ENCODE peak calls at places on chromosomes 13 and 19, in six cellular contexts. P is A549, I is GM23338, Q is Caco-2, V is breast epithelium, K is body of pancreas. D is an unnamed sample. For H3K4me1, the result is how much of the 10 kb centered on the place peaks cover.

GRCh38 chr13:113064534-113065405 is 40.8 kb upstream of the F7 start:
- DNase-seq in P (peak), I (no peak), Q (no peak), V (no peak), K (no peak), D (no peak)

GRCh38 chr19:55248166-55248675 is 10.6 kb downstream of the PPP6R1 start:
- DNase-seq in P (no peak), I (no peak), Q (no peak), V (no peak), K (no peak), D (no peak)

GRCh38 chr13:27721681-27722080 is 70.6 kb upstream of the GSX1 start:
- DNase-seq in P (no peak), I (no peak), Q (no peak), V (no peak), K (no peak), D (no peak)

GRCh38 chr19:33206261-33207039 is 12.3 kb downstream of the LRP3 start:
- DNase-seq in P (no peak), I (no peak), Q (no peak), V (no peak), K (no peak), D (no peak)

GRCh38 chr13:106709509-106709908 is 141.6 kb upstream of the ARGLU1 start:
- DNase-seq in P (no peak), I (no peak), Q (no peak), V (no peak), K (no peak), D (no peak)

GRCh38 chr19:6076675-6077463 is 33.4 kb downstream of the RFX2 start:
- DNase-seq in P (peak), I (no peak), Q (no peak), V (no peak), K (no peak), D (no peak)

GRCh38 chr13:112624602-112625430 is 36.9 kb upstream of the TUBGCP3 start:
- DNase-seq in P (no peak), I (no peak), Q (no peak), V (no peak), K (no peak), D (no peak)

GRCh38 chr19:10888421-10888866 is 17.1 kb downstream of the CARM1 start:
- DNase-seq in P (no peak), I (peak), Q (no peak), V (no peak), K (no peak), D (no peak)

GRCh38 chr19:15702590-15702930 is 25.3 kb upstream of the OR10H2 start:
- DNase-seq in P (peak), I (peak), Q (no peak), V (peak), K (peak), D (peak)
- TF ChIP-seq CTCF in P (no peak), I (no peak), Q (peak), V (no peak), K (no peak), D (no peak)

DNA sequence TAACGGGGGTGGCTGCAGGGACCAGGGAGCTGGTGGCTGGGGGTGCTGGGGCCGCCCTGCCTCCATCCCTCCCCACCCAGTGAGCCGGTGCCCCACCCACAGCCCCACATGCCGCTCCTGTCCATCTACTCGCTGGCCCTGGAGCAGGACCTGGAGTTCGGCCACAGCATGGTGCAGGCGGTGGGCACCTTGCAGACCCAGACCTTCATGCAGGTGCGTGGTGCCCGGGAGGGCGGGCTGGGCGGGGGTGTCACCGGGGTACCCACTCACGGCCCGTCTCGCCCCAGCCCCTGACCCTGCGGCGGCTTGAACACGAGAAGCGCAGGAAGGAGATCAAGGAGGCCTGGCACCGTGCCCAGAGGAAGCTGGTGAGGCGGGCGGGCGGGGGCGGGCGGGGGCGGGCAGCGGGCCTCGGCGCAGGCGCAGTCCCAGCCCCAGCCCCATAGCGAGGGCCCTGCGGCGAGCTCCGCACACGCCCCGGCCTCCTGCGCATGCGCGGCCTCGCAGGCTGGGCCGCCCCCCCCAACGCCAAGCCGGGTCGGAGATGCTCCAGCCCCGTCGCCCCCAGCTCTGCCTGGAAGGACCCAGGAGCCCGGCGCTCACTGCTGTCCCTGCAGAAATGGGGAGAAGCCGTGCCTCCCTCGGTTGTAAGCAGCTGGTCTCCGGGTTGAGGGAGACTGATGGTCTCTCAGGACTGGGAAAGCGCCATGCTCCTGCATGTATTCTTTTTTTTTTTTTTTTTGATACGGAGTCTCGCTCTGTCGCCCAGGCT is 7.7 kb downstream of the ARHGAP45 start:
- DNase-seq in P (peak), I (no peak), Q (no peak), V (peak), K (peak), D (peak)
- H3K4me1 ChIP-seq in P (under half), I (under half), Q (under half), V (under half), K (under half), D (under half)

GRCh38 chr19:53884256-53884655 is 2.3 kb downstream of the PRKCG start:
- DNase-seq in P (no peak), I (no peak), Q (no peak), V (no peak), K (no peak), D (no peak)
- TF ChIP-seq CTCF in P (no peak), I (no peak), Q (no peak), V (no peak), K (no peak), D (no peak)

DNA sequence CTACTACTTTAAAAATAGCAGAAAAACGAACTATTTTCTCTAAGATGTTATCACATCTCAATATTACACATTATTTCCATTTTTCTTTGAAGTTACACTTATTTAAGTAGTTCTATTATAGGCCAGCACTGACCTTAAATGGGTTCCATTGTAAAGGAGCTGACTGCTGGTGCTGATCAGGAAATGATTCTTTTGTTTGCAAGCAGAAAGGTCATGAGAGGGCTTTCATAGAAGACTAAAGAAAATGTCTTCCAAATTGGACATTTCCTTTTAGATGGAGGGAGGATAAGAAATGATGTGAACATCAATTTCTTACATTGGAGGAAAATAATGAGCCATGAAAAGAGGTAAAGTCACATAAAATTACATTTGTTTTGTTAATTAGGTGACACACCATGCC is 96.2 kb downstream of the SUCLA2 start:
- DNase-seq in P (no peak), I (no peak), Q (no peak), V (no peak), K (no peak), D (no peak)
- H3K4me1 ChIP-seq in P (under half), I (under half), Q (under half), V (under half), K (under half), D (under half)

DNA sequence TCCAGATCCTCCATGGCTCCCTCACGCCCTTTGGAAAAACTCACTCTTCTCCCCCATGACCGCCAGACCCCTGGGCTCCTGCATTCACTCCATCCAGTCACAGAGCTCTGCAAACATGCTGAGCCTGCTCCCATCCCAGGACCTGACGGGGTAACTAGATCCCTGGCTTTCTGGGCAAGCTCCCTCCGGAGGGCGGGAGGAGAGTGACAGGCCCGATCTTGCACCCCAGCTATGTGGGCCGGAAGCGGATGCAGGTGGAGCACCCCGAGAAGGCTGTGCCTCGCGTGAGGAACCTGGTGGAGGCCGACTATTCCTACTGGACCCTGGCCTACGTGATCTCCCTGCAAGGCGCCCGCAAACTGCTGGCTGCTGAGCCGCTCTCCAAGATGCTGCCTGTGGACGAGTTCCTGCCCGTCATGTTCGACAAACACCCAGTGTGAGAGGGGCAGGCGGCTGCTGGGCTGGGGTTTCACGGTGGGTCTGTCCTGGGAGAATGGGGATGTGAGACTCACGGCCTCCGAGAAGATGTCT is 25.1 kb downstream of the COLGALT1 start:
- DNase-seq in P (no peak), I (peak), Q (no peak), V (no peak), K (no peak), D (no peak)
- TF ChIP-seq CTCF in P (no peak), I (peak), Q (peak), V (no peak), K (no peak), D (no peak)

DNA sequence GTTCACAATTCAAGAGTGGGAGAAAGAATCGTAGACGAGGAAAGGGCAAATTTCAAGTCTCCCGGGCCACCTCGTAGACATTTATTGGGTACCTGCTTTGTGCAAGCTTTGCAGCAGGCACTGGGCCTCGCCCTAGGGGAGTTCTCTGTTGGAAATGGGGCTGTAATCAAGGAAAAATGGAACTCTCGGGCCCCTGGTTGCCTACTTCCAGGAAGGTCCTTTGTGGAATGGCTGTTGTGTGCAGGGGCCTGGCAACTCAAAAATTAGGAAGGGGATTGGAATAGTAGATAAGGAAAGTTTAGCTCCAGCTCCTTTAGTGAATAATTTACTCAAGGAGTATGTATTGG is 612 bp downstream of the ZNF526 start:
- DNase-seq in P (no peak), I (no peak), Q (no peak), V (no peak), K (no peak), D (no peak)
- H3K4me1 ChIP-seq in P (under half), I (under half), Q (under half), V (under half), K (under half), D (half or more)

GRCh38 chr13:73544175-73544574 is 485.4 kb downstream of the KLF5 start:
- DNase-seq in P (peak), I (no peak), Q (no peak), V (no peak), K (no peak), D (no peak)
- TF ChIP-seq CTCF in P (peak), I (no peak), Q (no peak), V (no peak), K (no peak), D (peak)

GRCh38 chr19:41298327-41298964 is 11.5 kb upstream of the CCDC97 start:
- DNase-seq in P (no peak), I (no peak), Q (no peak), V (peak), K (peak), D (peak)

GRCh38 chr19:41296323-41296935 is 13.5 kb upstream of the CCDC97 start:
- DNase-seq in P (no peak), I (no peak), Q (no peak), V (no peak), K (no peak), D (no peak)

GRCh38 chr19:41297628-41298326 is 12.2 kb upstream of the CCDC97 start:
- DNase-seq in P (no peak), I (no peak), Q (no peak), V (no peak), K (no peak), D (no peak)

GRCh38 chr19:41299755-41300089 is 10.2 kb upstream of the CCDC97 start:
- DNase-seq in P (no peak), I (no peak), Q (no peak), V (no peak), K (no peak), D (peak)

DNA sequence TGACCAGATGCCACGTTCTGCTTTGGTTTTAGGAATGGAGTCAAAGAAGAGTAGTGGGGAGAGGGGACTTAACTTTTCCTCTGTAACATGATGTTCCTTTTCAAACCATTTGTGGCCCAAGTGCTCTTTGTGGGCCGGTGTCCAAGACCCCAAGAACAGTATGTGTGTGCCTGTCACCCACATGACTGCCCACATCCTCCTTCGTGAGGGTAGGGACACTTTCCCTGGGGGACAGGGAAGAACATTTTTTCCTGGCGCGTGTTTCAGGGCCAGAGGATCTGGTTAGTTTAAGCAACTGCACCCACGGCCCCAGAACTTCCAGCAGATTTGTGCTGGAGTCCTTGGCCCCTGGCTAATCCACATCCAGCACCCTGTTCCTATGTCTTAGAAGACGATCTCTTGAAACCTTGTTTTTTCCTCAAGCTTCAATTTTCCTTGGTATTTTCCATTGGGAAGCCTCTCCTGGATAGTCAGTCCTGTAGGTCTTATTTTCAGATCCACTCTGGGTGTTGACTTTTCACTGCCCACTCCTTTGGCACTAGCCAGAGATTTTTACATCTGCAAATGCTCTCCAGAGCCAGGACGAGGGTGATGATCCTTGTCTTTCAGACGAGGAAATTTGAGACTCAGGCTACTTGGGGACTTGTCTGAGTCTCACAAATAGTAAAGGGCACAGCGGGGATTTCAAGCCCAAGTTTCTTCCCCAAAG is 10.8 kb upstream of the CCDC97 start:
- DNase-seq in P (no peak), I (no peak), Q (no peak), V (no peak), K (no peak), D (peak)
- H3K4me1 ChIP-seq in P (under half), I (under half), Q (under half), V (under half), K (under half), D (half or more)

GRCh38 chr13:59176775-59177174 is 987.0 kb downstream of the DIAPH3 start:
- DNase-seq in P (peak), I (peak), Q (no peak), V (no peak), K (no peak), D (no peak)
- TF ChIP-seq CTCF in P (no peak), I (peak), Q (peak), V (no peak), K (no peak), D (peak)